ENCODE peak calls at places on chromosomes 2 and 18, in ten cellular contexts. One of them, this sample, is unnamed. For H3K27me3, the result is how much of the 10 kb centered on the place peaks cover.

GRCh38 chr2:239102266-239102665 is 254.4 kb downstream of the TWIST2 start:
- DNase-seq in CD8-positive, alpha-beta memory T cell: no peak
- DNase-seq in K562: no peak
- DNase-seq in CD8-positive, alpha-beta T cell: no peak
- DNase-seq in endothelial cell of umbilical vein: no peak
- DNase-seq in breast epithelium: no peak
- DNase-seq in H1: no peak
- DNase-seq in heart right ventricle: no peak
- DNase-seq in uterus: no peak
- DNase-seq in H9: no peak
- DNase-seq in this sample: no peak

GRCh38 chr2:99217929-99218501 is 37.0 kb downstream of the MRPL30 start:
- DNase-seq in endothelial cell of umbilical vein: no peak
- DNase-seq in breast epithelium: no peak
- DNase-seq in uterus: no peak
- DNase-seq in CD8-positive, alpha-beta memory T cell: no peak
- DNase-seq in K562: peak
- DNase-seq in heart right ventricle: no peak
- DNase-seq in CD8-positive, alpha-beta T cell: no peak
- DNase-seq in H1: no peak
- DNase-seq in H9: no peak
- DNase-seq in this sample: no peak

GRCh38 chr2:233092446-233093438 is 32.6 kb downstream of the INPP5D start:
- DNase-seq in H9: no peak
- DNase-seq in endothelial cell of umbilical vein: no peak
- DNase-seq in H1: no peak
- DNase-seq in uterus: no peak
- DNase-seq in breast epithelium: no peak
- DNase-seq in CD8-positive, alpha-beta memory T cell: no peak
- DNase-seq in K562: no peak
- DNase-seq in heart right ventricle: no peak
- DNase-seq in CD8-positive, alpha-beta T cell: no peak
- DNase-seq in this sample: no peak

GRCh38 chr18:48227206-48227605 is 182.0 kb downstream of the ZBTB7C start:
- DNase-seq in CD8-positive, alpha-beta memory T cell: no peak
- DNase-seq in H9: no peak
- DNase-seq in uterus: no peak
- DNase-seq in endothelial cell of umbilical vein: no peak
- DNase-seq in heart right ventricle: no peak
- DNase-seq in CD8-positive, alpha-beta T cell: no peak
- DNase-seq in K562: no peak
- DNase-seq in breast epithelium: no peak
- DNase-seq in H1: no peak
- DNase-seq in this sample: no peak

GRCh38 chr18:57833441-57834101 is 30.5 kb upstream of the ATP8B1 start:
- DNase-seq in K562: peak
- DNase-seq in heart right ventricle: no peak
- DNase-seq in CD8-positive, alpha-beta memory T cell: no peak
- DNase-seq in uterus: no peak
- DNase-seq in breast epithelium: no peak
- DNase-seq in endothelial cell of umbilical vein: peak
- DNase-seq in H9: no peak
- DNase-seq in H1: no peak
- DNase-seq in CD8-positive, alpha-beta T cell: no peak
- DNase-seq in this sample: no peak

GRCh38 chr18:61368001-61368400 is 34.8 kb downstream of the CDH20 start:
- DNase-seq in H9: no peak
- DNase-seq in breast epithelium: no peak
- DNase-seq in uterus: no peak
- DNase-seq in CD8-positive, alpha-beta T cell: no peak
- DNase-seq in endothelial cell of umbilical vein: no peak
- DNase-seq in CD8-positive, alpha-beta memory T cell: no peak
- DNase-seq in H1: no peak
- DNase-seq in K562: no peak
- DNase-seq in heart right ventricle: no peak
- DNase-seq in this sample: no peak

GRCh38 chr18:61574665-61575064 is 241.4 kb downstream of the CDH20 start:
- DNase-seq in heart right ventricle: no peak
- DNase-seq in H9: no peak
- DNase-seq in CD8-positive, alpha-beta memory T cell: no peak
- DNase-seq in H1: no peak
- DNase-seq in uterus: no peak
- DNase-seq in breast epithelium: no peak
- DNase-seq in CD8-positive, alpha-beta T cell: no peak
- DNase-seq in endothelial cell of umbilical vein: no peak
- DNase-seq in K562: no peak
- DNase-seq in this sample: no peak

GRCh38 chr18:57753063-57753462 is 50.1 kb downstream of the ATP8B1 start:
- DNase-seq in H1: no peak
- DNase-seq in uterus: no peak
- DNase-seq in heart right ventricle: no peak
- DNase-seq in K562: no peak
- DNase-seq in H9: no peak
- DNase-seq in endothelial cell of umbilical vein: no peak
- DNase-seq in CD8-positive, alpha-beta T cell: no peak
- DNase-seq in CD8-positive, alpha-beta memory T cell: no peak
- DNase-seq in breast epithelium: no peak
- DNase-seq in this sample: no peak

GRCh38 chr2:111946294-111947114 is 48.1 kb downstream of the MERTK start:
- DNase-seq in CD8-positive, alpha-beta T cell: no peak
- DNase-seq in breast epithelium: peak
- DNase-seq in H9: no peak
- DNase-seq in uterus: no peak
- DNase-seq in H1: no peak
- DNase-seq in heart right ventricle: peak
- DNase-seq in endothelial cell of umbilical vein: peak
- DNase-seq in CD8-positive, alpha-beta memory T cell: no peak
- DNase-seq in K562: no peak
- DNase-seq in this sample: no peak

GRCh38 chr2:15177103-15177502 is 384.0 kb downstream of the NBAS start:
- DNase-seq in breast epithelium: no peak
- DNase-seq in K562: no peak
- DNase-seq in CD8-positive, alpha-beta T cell: peak
- DNase-seq in CD8-positive, alpha-beta memory T cell: peak
- DNase-seq in uterus: no peak
- DNase-seq in H9: no peak
- DNase-seq in endothelial cell of umbilical vein: no peak
- DNase-seq in H1: no peak
- DNase-seq in heart right ventricle: no peak
- DNase-seq in this sample: no peak

GRCh38 chr2:147449323-147450080 is 395.3 kb upstream of the ACVR2A start:
- DNase-seq in breast epithelium: no peak
- DNase-seq in H9: peak
- DNase-seq in CD8-positive, alpha-beta T cell: peak
- DNase-seq in H1: no peak
- DNase-seq in uterus: no peak
- DNase-seq in K562: no peak
- DNase-seq in endothelial cell of umbilical vein: no peak
- DNase-seq in CD8-positive, alpha-beta memory T cell: peak
- DNase-seq in heart right ventricle: no peak
- DNase-seq in this sample: no peak

GRCh38 chr2:163984991-163985390 is 249.2 kb upstream of the FIGN start:
- DNase-seq in K562: no peak
- DNase-seq in CD8-positive, alpha-beta T cell: no peak
- DNase-seq in H9: no peak
- DNase-seq in CD8-positive, alpha-beta memory T cell: no peak
- DNase-seq in heart right ventricle: no peak
- DNase-seq in breast epithelium: no peak
- DNase-seq in H1: no peak
- DNase-seq in endothelial cell of umbilical vein: no peak
- DNase-seq in uterus: no peak
- DNase-seq in this sample: no peak

GRCh38 chr2:238465487-238466241 is 38.9 kb downstream of the ASB1 start:
- DNase-seq in CD8-positive, alpha-beta T cell: no peak
- DNase-seq in endothelial cell of umbilical vein: no peak
- DNase-seq in H9: no peak
- DNase-seq in uterus: no peak
- DNase-seq in K562: no peak
- DNase-seq in heart right ventricle: no peak
- DNase-seq in breast epithelium: no peak
- DNase-seq in CD8-positive, alpha-beta memory T cell: no peak
- DNase-seq in H1: no peak
- DNase-seq in this sample: no peak

GRCh38 chr2:144668493-144669110 is 148.7 kb upstream of the ZEB2 start:
- DNase-seq in breast epithelium: no peak
- DNase-seq in H9: no peak
- DNase-seq in CD8-positive, alpha-beta T cell: no peak
- DNase-seq in CD8-positive, alpha-beta memory T cell: no peak
- DNase-seq in K562: no peak
- DNase-seq in H1: no peak
- DNase-seq in endothelial cell of umbilical vein: no peak
- DNase-seq in uterus: no peak
- DNase-seq in heart right ventricle: no peak
- DNase-seq in this sample: no peak

GRCh38 chr2:166127217-166128155 is at the start of gene SCN1A:
- DNase-seq in K562: peak
- DNase-seq in breast epithelium: no peak
- DNase-seq in CD8-positive, alpha-beta memory T cell: no peak
- DNase-seq in CD8-positive, alpha-beta T cell: no peak
- DNase-seq in heart right ventricle: no peak
- DNase-seq in H9: no peak
- DNase-seq in endothelial cell of umbilical vein: peak
- DNase-seq in uterus: no peak
- DNase-seq in H1: no peak
- DNase-seq in this sample: no peak

GRCh38 chr2:120599064-120599463 is 136.6 kb upstream of the GLI2 start:
- DNase-seq in breast epithelium: no peak
- DNase-seq in CD8-positive, alpha-beta T cell: no peak
- DNase-seq in H1: no peak
- DNase-seq in endothelial cell of umbilical vein: no peak
- DNase-seq in H9: no peak
- DNase-seq in K562: no peak
- DNase-seq in heart right ventricle: no peak
- DNase-seq in uterus: no peak
- DNase-seq in CD8-positive, alpha-beta memory T cell: no peak
- DNase-seq in this sample: no peak

GRCh38 chr18:48330016-48330991 is 78.9 kb downstream of the ZBTB7C start:
- DNase-seq in breast epithelium: peak
- DNase-seq in uterus: no peak
- DNase-seq in K562: no peak
- DNase-seq in endothelial cell of umbilical vein: no peak
- DNase-seq in CD8-positive, alpha-beta memory T cell: no peak
- DNase-seq in H9: no peak
- DNase-seq in H1: no peak
- DNase-seq in heart right ventricle: no peak
- DNase-seq in CD8-positive, alpha-beta T cell: no peak
- DNase-seq in this sample: no peak

GRCh38 chr2:65056215-65056989 is at the start of gene CEP68:
- DNase-seq in endothelial cell of umbilical vein: peak
- DNase-seq in breast epithelium: peak
- DNase-seq in heart right ventricle: peak
- DNase-seq in uterus: peak
- DNase-seq in K562: peak
- DNase-seq in H1: peak
- DNase-seq in CD8-positive, alpha-beta T cell: peak
- DNase-seq in CD8-positive, alpha-beta memory T cell: peak
- DNase-seq in H9: peak
- DNase-seq in this sample: peak
- H3K27me3 ChIP-seq in endothelial cell of umbilical vein: under half
- H3K27me3 ChIP-seq in breast epithelium: under half
- H3K27me3 ChIP-seq in heart right ventricle: under half
- H3K27me3 ChIP-seq in uterus: under half
- H3K27me3 ChIP-seq in K562: under half
- H3K27me3 ChIP-seq in H1: under half
- H3K27me3 ChIP-seq in CD8-positive, alpha-beta T cell: under half
- H3K27me3 ChIP-seq in CD8-positive, alpha-beta memory T cell: under half
- H3K27me3 ChIP-seq in H9: under half
- H3K27me3 ChIP-seq in this sample: under half

GRCh38 chr18:75462178-75462832 is 34.8 kb upstream of the SMIM21 start:
- DNase-seq in H9: no peak
- DNase-seq in H1: no peak
- DNase-seq in CD8-positive, alpha-beta T cell: no peak
- DNase-seq in heart right ventricle: peak
- DNase-seq in endothelial cell of umbilical vein: no peak
- DNase-seq in uterus: no peak
- DNase-seq in CD8-positive, alpha-beta memory T cell: no peak
- DNase-seq in breast epithelium: no peak
- DNase-seq in K562: no peak
- DNase-seq in this sample: no peak
- H3K27me3 ChIP-seq in H9: under half
- H3K27me3 ChIP-seq in H1: under half
- H3K27me3 ChIP-seq in CD8-positive, alpha-beta T cell: under half
- H3K27me3 ChIP-seq in heart right ventricle: under half
- H3K27me3 ChIP-seq in endothelial cell of umbilical vein: under half
- H3K27me3 ChIP-seq in uterus: under half
- H3K27me3 ChIP-seq in CD8-positive, alpha-beta memory T cell: under half
- H3K27me3 ChIP-seq in breast epithelium: under half
- H3K27me3 ChIP-seq in K562: under half
- H3K27me3 ChIP-seq in this sample: under half

GRCh38 chr2:60555066-60555793 is 1.8 kb upstream of the BCL11A start:
- DNase-seq in heart right ventricle: peak
- DNase-seq in endothelial cell of umbilical vein: peak
- DNase-seq in K562: peak
- DNase-seq in CD8-positive, alpha-beta T cell: no peak
- DNase-seq in breast epithelium: peak
- DNase-seq in CD8-positive, alpha-beta memory T cell: peak
- DNase-seq in uterus: peak
- DNase-seq in H1: peak
- DNase-seq in H9: peak
- DNase-seq in this sample: no peak
- H3K27me3 ChIP-seq in heart right ventricle: half or more
- H3K27me3 ChIP-seq in endothelial cell of umbilical vein: half or more
- H3K27me3 ChIP-seq in K562: under half
- H3K27me3 ChIP-seq in CD8-positive, alpha-beta T cell: under half
- H3K27me3 ChIP-seq in breast epithelium: under half
- H3K27me3 ChIP-seq in CD8-positive, alpha-beta memory T cell: under half
- H3K27me3 ChIP-seq in uterus: under half
- H3K27me3 ChIP-seq in H1: under half
- H3K27me3 ChIP-seq in H9: under half
- H3K27me3 ChIP-seq in this sample: half or more

DNA sequence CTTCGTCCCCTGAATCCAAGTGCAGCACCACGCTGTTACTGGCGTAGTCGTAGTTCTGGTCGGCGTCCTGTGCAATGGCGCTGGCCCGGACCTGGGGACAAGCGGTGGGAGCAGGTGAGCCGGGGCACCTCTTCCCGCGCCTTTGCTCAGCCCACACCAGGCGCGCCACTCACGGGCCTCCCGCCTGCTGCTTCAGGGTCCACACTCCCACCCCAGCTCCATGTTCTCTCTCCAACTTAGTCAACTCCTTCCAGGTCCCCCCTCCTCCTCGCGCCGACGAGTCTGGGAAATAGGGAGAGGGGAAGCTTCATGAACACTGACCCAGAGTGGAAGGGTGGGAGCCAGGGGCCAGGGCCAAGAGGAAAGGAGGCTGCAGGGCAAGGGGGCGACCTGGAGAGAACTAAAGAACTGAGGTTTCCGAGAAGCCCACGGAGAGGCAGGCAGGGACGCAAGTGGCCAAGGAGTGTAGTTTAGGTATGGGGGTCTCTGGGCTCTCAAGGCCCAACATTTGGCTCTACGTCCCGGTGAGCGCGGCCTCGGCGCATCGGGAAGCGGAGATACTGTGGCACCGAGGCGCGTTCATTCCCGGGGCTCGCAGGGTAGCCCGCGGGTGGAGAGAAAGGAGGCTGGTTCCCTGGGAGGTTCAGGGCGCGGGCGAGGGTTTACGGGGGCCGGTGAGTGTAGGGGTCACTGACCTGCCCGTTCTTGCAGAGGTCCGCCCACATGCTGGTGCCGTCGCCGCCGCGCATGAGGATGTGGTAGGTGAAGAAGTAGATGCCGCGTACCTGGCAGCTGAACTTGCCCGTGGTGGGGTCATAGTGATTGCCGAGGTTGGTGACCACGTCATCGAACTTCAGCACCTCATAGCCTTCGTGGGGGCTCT is 1.4 kb downstream of the C1QL2 start:
- DNase-seq in heart right ventricle: no peak
- DNase-seq in breast epithelium: no peak
- DNase-seq in H9: peak
- DNase-seq in CD8-positive, alpha-beta T cell: no peak
- DNase-seq in CD8-positive, alpha-beta memory T cell: no peak
- DNase-seq in uterus: no peak
- DNase-seq in H1: peak
- DNase-seq in K562: no peak
- DNase-seq in endothelial cell of umbilical vein: no peak
- DNase-seq in this sample: no peak
- H3K27me3 ChIP-seq in heart right ventricle: half or more
- H3K27me3 ChIP-seq in breast epithelium: under half
- H3K27me3 ChIP-seq in H9: under half
- H3K27me3 ChIP-seq in CD8-positive, alpha-beta T cell: under half
- H3K27me3 ChIP-seq in CD8-positive, alpha-beta memory T cell: under half
- H3K27me3 ChIP-seq in uterus: under half
- H3K27me3 ChIP-seq in H1: under half
- H3K27me3 ChIP-seq in K562: half or more
- H3K27me3 ChIP-seq in endothelial cell of umbilical vein: half or more
- H3K27me3 ChIP-seq in this sample: under half

This sample was measured in esophagus squamous epithelium.